ENCODE peak calls at places on chromosomes 7 and 10, in nine cellular contexts. Y is right atrium auricular region; E is CD4-positive, CD25-positive, alpha-beta regulatory T cell; S is Peyer's patch; O is ovary; Q is GM23248; B is right cardiac atrium; X is heart left ventricle; P is esophagus muscularis mucosa. K is an unnamed sample. For H3K27me3, the result is how much of the 10 kb centered on the place peaks cover.

GRCh38 chr10:34476607-34477006 is 338.5 kb downstream of the PARD3 start:
- DNase-seq in P (no peak), S (no peak), E (no peak), Q (no peak), O (no peak), X (no peak), Y (no peak), B (no peak), K (no peak)

GRCh38 chr10:111344804-111345203 is 268.0 kb downstream of the ADRA2A start:
- DNase-seq in Y (no peak), Q (peak), E (no peak), S (no peak), B (no peak), O (no peak), X (no peak), P (no peak), K (no peak)

GRCh38 chr7:79452032-79452494 is 1.4 kb downstream of the MAGI2 start:
- DNase-seq in X (peak), Y (peak), E (peak), S (peak), O (peak), B (peak), P (peak), Q (peak), K (no peak)

GRCh38 chr7:94701555-94701973 is 45.6 kb upstream of the SGCE start:
- DNase-seq in P (no peak), X (no peak), B (no peak), O (no peak), E (no peak), Y (no peak), S (no peak), Q (peak), K (no peak)

GRCh38 chr10:132251928-132252327 is 55.8 kb downstream of the STK32C start:
- DNase-seq in O (no peak), Y (no peak), B (no peak), E (no peak), S (no peak), P (no peak), X (no peak), Q (no peak), K (no peak)

GRCh38 chr10:78916227-78916626 is 152.5 kb upstream of the ZMIZ1 start:
- DNase-seq in Y (no peak), B (no peak), E (no peak), O (no peak), P (no peak), Q (no peak), X (no peak), S (no peak), K (no peak)

GRCh38 chr10:44206127-44206818 is 178.6 kb downstream of the CXCL12 start:
- DNase-seq in P (no peak), X (no peak), E (no peak), Y (no peak), O (no peak), B (no peak), S (no peak), Q (peak), K (no peak)

GRCh38 chr10:97399843-97400545 is 1.1 kb downstream of the RRP12 start:
- DNase-seq in B (peak), E (no peak), Q (peak), S (no peak), O (peak), Y (no peak), P (no peak), X (peak), K (peak)

GRCh38 chr10:102673235-102673634 is 29.0 kb downstream of the TRIM8 start:
- DNase-seq in P (no peak), Q (no peak), Y (no peak), B (no peak), X (no peak), E (no peak), S (no peak), O (no peak), K (no peak)

GRCh38 chr7:81233208-81233940 is 314.5 kb upstream of the SEMA3C start:
- DNase-seq in B (peak), Y (no peak), Q (peak), X (peak), O (no peak), E (no peak), P (no peak), S (no peak), K (no peak)

GRCh38 chr10:78259394-78259793 is 225.7 kb downstream of the RPS24 start:
- DNase-seq in E (no peak), O (no peak), X (no peak), B (no peak), P (no peak), Q (no peak), Y (no peak), S (no peak), K (no peak)

GRCh38 chr7:138195207-138195606 is 118.9 kb downstream of the AKR1D1 start:
- DNase-seq in B (no peak), P (peak), E (no peak), X (no peak), Y (no peak), Q (no peak), S (no peak), O (no peak), K (no peak)

GRCh38 chr10:119350529-119351001 is 143.2 kb downstream of the GRK5 start:
- DNase-seq in X (peak), S (no peak), Y (no peak), O (no peak), E (no peak), B (peak), Q (peak), P (no peak), K (no peak)

GRCh38 chr7:92833766-92834605 is 2.4 kb downstream of the CDK6 start:
- DNase-seq in O (peak), P (peak), E (peak), B (peak), S (peak), Y (peak), Q (peak), X (peak), K (peak)

GRCh38 chr7:79308176-79308575 is 145.3 kb downstream of the MAGI2 start:
- DNase-seq in E (no peak), Y (no peak), B (no peak), Q (peak), X (no peak), P (no peak), S (no peak), O (no peak), K (no peak)

GRCh38 chr10:112895292-112895691 is 54.8 kb upstream of the TCF7L2 start:
- DNase-seq in S (no peak), X (no peak), O (no peak), Q (no peak), B (no peak), P (no peak), E (no peak), Y (no peak), K (no peak)

GRCh38 chr7:64685741-64686140 is 19.8 kb downstream of the ZNF107 start:
- DNase-seq in P (no peak), O (no peak), Y (no peak), B (no peak), E (no peak), S (no peak), Q (no peak), X (no peak), K (no peak)

GRCh38 chr7:38318803-38319416 is 45.5 kb upstream of the TARP start:
- DNase-seq in E (peak), P (no peak), Q (peak), B (no peak), Y (no peak), X (no peak), O (no peak), S (no peak), K (no peak)

GRCh38 chr10:132264306-132264950 is 43.3 kb downstream of the STK32C start:
- DNase-seq in Q (no peak), E (no peak), Y (no peak), S (no peak), B (peak), P (no peak), X (peak), O (no peak), K (no peak)

GRCh38 chr10:86670876-86671275 is 2.6 kb downstream of the LDB3 start:
- DNase-seq in S (no peak), Y (no peak), X (peak), B (peak), E (no peak), O (no peak), Q (no peak), P (no peak), K (no peak)

GRCh38 chr7:82594665-82595064 is 151.1 kb upstream of the CACNA2D1 start:
- DNase-seq in P (no peak), S (no peak), X (no peak), O (no peak), E (no peak), Y (no peak), Q (no peak), B (no peak), K (no peak)

GRCh38 chr7:22628112-22628511 is 98.9 kb upstream of the IL6 start:
- DNase-seq in X (no peak), S (no peak), O (no peak), E (no peak), P (no peak), Y (no peak), B (no peak), Q (no peak), K (no peak)

GRCh38 chr7:44735403-44736165 is 13.1 kb upstream of the ZMIZ2 start:
- DNase-seq in B (no peak), E (peak), Q (peak), X (no peak), O (no peak), Y (no peak), S (no peak), P (no peak), K (no peak)

GRCh38 chr10:69716711-69717560 is 84.8 kb upstream of the COL13A1 start:
- DNase-seq in B (peak), P (no peak), S (no peak), Q (peak), O (no peak), Y (no peak), E (peak), X (peak), K (peak)

GRCh38 chr7:8418627-8419245 is 14.7 kb upstream of the NXPH1 start:
- DNase-seq in Y (no peak), E (peak), B (no peak), Q (peak), P (no peak), O (no peak), S (peak), X (peak), K (no peak)

GRCh38 chr10:24908793-24909423 is 43.5 kb downstream of the PRTFDC1 start:
- DNase-seq in O (peak), P (no peak), Q (peak), X (no peak), E (no peak), S (no peak), B (no peak), Y (no peak), K (no peak)

GRCh38 chr10:598415-599170 is 90.9 kb downstream of the DIP2C start:
- DNase-seq in Q (peak), X (no peak), P (no peak), O (no peak), Y (no peak), B (no peak), E (no peak), S (no peak), K (no peak)

GRCh38 chr7:3464900-3465622 is 164.0 kb downstream of the SDK1 start:
- DNase-seq in S (no peak), E (no peak), Y (no peak), B (no peak), P (no peak), O (no peak), Q (no peak), X (no peak), K (peak)

GRCh38 chr7:27167916-27168264 is 2.6 kb upstream of the HOXA9 start:
- DNase-seq in P (no peak), O (no peak), X (no peak), Y (no peak), E (no peak), B (peak), Q (peak), S (no peak), K (no peak)
- H3K27me3 ChIP-seq in P (under half), O (under half), X (half or more), Y (half or more), E (half or more), B (under half), Q (under half), S (under half), K (under half)

GRCh38 chr7:155455776-155456516 is 2.0 kb upstream of the EN2 start:
- DNase-seq in S (no peak), O (no peak), B (no peak), Y (no peak), P (no peak), X (no peak), E (no peak), Q (no peak), K (no peak)
- H3K27me3 ChIP-seq in S (half or more), O (under half), B (under half), Y (half or more), P (under half), X (half or more), E (under half), Q (half or more), K (under half)

DNA sequence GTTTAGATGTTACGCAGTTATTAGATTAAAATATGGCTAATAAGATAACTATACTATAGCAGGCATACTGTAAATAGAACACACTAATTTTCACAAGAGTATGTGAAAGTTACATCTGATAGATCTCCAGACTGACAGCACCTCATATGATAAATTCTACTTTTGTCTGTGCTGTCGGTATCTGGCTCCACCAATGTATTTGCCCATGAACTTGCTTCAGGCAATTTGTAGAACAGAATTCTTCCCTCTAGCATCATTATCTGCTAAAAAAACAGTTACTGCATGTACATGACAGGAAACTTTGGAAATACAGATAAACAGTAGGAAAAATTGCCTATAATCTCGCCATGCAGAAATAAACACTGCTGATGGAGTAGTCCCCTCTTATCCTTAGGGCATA is 137.7 kb downstream of the WNT2 start:
- DNase-seq in S (no peak), X (no peak), Q (no peak), E (no peak), B (no peak), P (no peak), O (no peak), Y (no peak), K (no peak)
- H3K27me3 ChIP-seq in S (under half), X (under half), Q (under half), E (under half), B (under half), P (under half), O (under half), Y (under half), K (under half)

GRCh38 chr7:55021053-55021452 is 2.2 kb downstream of the EGFR start:
- DNase-seq in P (peak), B (no peak), Q (peak), O (no peak), S (no peak), Y (no peak), E (no peak), X (no peak), K (no peak)
- H3K27me3 ChIP-seq in P (under half), B (under half), Q (under half), O (under half), S (under half), Y (under half), E (under half), X (under half), K (under half)

DNA sequence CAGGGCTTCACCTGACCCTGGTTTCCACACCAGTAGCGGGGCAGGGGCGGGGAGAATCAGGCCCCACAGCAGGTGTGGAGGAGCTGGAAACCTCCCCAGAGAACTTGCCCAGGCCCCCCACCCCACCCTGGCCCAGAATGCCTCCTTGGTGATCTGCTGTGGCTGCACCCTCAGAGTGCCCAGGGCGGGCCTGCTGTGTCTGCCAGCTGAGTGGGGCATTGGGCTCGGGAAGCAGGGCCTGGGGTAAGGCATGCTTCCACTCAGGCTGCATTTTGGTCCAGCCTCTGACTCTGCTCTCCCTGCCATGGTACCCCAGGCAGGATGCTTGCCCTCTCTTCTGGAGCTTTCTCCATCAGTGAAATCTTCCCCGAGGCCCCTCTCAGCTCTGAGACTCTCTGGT is 1.1 kb upstream of the CRHR2 start:
- DNase-seq in O (no peak), S (no peak), Y (no peak), Q (no peak), E (no peak), X (no peak), B (no peak), P (no peak), K (no peak)
- H3K27me3 ChIP-seq in O (under half), S (under half), Y (under half), Q (half or more), E (under half), X (under half), B (under half), P (under half), K (under half)

GRCh38 chr7:110519851-110520250 is 571.1 kb upstream of the LRRN3 start:
- DNase-seq in Y (no peak), P (no peak), X (no peak), O (no peak), E (no peak), S (no peak), Q (no peak), B (no peak), K (no peak)
- H3K27me3 ChIP-seq in Y (under half), P (under half), X (under half), O (under half), E (under half), S (under half), Q (under half), B (under half), K (under half)

GRCh38 chr7:36777855-36778254 is 53.6 kb upstream of the AOAH start:
- DNase-seq in P (no peak), S (no peak), Y (no peak), O (no peak), B (no peak), Q (no peak), X (no peak), E (no peak), K (peak)

GRCh38 chr7:36775061-36775631 is 50.9 kb upstream of the AOAH start:
- DNase-seq in E (no peak), Y (no peak), S (no peak), X (no peak), P (no peak), Q (no peak), B (no peak), O (no peak), K (no peak)

GRCh38 chr7:36777062-36777461 is 52.8 kb upstream of the AOAH start:
- DNase-seq in Y (no peak), O (no peak), B (no peak), E (peak), P (no peak), X (no peak), S (peak), Q (no peak), K (peak)

GRCh38 chr7:36781011-36781738 is 56.9 kb upstream of the AOAH start:
- DNase-seq in B (no peak), P (peak), S (no peak), O (no peak), E (peak), Y (no peak), Q (no peak), X (no peak), K (peak)

DNA sequence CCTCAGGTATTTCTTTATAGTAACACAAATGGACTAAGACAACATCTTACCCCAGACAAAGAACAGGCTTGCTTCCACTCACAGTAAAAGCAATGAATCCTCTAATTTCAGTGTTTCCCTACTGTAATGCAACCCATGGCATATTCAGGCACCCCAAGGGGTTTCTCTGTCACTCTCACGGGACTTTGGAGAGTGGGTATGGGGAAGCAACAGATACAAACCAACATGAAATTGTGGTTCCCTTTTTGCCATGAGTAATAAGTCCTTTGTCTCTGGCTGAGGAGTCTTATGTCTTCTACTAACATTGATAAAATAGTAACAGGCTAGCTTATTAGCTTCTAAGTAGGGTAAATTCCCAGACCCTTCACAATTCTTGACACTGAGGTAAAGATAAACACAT is 51.4 kb upstream of the AOAH start:
- DNase-seq in P (no peak), X (no peak), E (no peak), O (no peak), Y (no peak), Q (no peak), S (no peak), B (no peak), K (no peak)
- H3K27me3 ChIP-seq in P (under half), X (under half), E (under half), O (under half), Y (under half), Q (under half), S (under half), B (under half), K (under half)

DNA sequence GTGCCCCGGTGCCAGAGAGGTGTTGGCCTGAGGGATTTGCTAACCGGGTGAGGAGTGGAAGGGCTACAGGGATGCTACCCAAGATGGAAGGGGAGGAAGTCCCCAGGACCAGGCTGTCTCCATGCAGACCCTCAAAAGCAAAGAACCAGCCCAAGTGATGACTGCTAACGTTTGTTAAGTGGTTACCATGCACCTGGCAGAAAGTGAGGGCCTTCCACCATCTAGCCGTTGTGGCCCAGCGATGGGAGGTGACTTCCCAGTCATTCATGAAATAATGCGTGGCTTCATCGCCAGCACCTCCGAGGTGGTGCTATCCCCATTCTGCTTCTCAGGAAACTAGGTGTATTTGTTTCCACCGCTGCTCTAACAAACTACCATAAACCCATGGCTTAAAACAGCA is 86.8 kb upstream of the LANCL2 start:
- DNase-seq in Q (no peak), S (no peak), O (no peak), P (peak), B (no peak), E (no peak), Y (no peak), X (no peak), K (no peak)
- H3K27me3 ChIP-seq in Q (under half), S (under half), O (under half), P (under half), B (under half), E (under half), Y (under half), X (under half), K (under half)

DNA sequence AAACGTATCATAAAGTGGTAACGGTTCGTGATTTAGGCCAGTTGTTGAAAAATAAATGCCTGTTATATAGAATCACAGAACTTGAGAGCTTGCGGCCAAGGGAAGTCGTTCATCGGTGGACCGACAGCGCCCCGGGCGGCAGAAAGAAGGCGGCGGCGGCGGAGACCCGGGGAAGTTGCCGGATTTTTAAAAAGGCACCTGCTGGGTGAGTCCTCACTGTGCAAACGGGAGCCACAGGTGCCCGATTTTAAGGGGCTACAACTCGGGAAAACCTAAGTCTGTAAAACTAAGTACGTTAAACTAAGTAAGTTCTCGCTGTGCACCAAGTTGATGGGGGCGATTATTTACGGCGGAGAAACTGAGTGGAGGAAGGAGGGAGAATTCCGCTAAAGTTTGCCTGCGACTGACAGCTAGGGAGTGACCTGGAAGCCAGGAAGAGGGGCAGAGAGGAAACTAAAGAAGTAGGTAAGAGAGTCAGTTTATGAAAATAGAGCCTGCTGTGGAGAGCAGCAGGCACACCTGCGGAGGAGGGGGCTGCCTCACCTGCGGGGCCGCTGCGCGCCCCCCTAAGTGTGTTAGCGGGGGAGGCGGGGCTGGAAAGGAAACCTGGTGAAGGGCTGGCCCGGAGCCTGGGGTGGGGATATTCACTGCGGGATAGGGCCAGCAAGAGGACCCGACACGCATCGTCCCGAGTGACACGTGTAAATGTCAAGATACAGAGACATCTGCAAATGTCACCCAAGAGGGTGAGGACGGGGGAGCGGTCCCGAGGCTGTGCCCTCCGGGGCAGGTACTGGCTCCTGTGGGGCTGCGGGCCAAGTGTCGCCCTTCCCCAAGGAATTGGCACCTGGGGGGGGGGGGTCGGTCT is 1.0 kb downstream of the ADAM12 start:
- DNase-seq in O (peak), P (peak), X (peak), Q (peak), Y (peak), S (peak), E (peak), B (peak), K (no peak)
- H3K27me3 ChIP-seq in O (under half), P (under half), X (under half), Q (under half), Y (under half), S (under half), E (under half), B (under half), K (under half)

GRCh38 chr7:107588529-107589130 is 8.6 kb downstream of the BCAP29 start:
- DNase-seq in P (no peak), Q (no peak), X (no peak), B (no peak), Y (no peak), S (no peak), E (no peak), O (no peak), K (no peak)
- H3K27me3 ChIP-seq in P (under half), Q (under half), X (under half), B (under half), Y (under half), S (under half), E (under half), O (under half), K (under half)